ENCODE peak calls at places on chromosomes 3 and 15, in five cellular contexts. B is fibroblast of lung, H is ovary, A is substantia nigra, F is HCT116. G is an unnamed sample.

GRCh38 chr3:49217688-49218470 is 46.5 kb downstream of the KLHDC8B start:
- DNase-seq in H (peak; percentile 75), A (no peak), B (peak; percentile 27), F (no peak), G (no peak)

GRCh38 chr15:98760112-98760826 is 111.9 kb downstream of the IGF1R start:
- DNase-seq in H (no peak), A (no peak), B (no peak), F (no peak), G (no peak)

GRCh38 chr3:120021523-120021922 is 72.7 kb downstream of the GSK3B start:
- DNase-seq in B (peak; percentile 53), H (no peak), A (no peak), F (no peak), G (no peak)

GRCh38 chr15:62465173-62465572 is 300.1 kb upstream of the C2CD4B start:
- DNase-seq in B (no peak), A (no peak), H (no peak), F (no peak), G (no peak)

GRCh38 chr3:164004205-164004604 is 1074.1 kb downstream of the SI start:
- DNase-seq in F (no peak), A (no peak), H (no peak), B (no peak), G (no peak)

GRCh38 chr15:47652213-47652852 is 65.0 kb upstream of the SEMA6D start:
- DNase-seq in F (no peak), A (no peak), H (no peak), B (no peak), G (no peak)

GRCh38 chr3:141738636-141739363 is 702 bp downstream of the RNF7 start:
- DNase-seq in F (no peak), H (no peak), A (no peak), B (peak; percentile 60), G (no peak)

GRCh38 chr3:72229952-72230351 is 445.0 kb upstream of the PROK2 start:
- DNase-seq in B (no peak), F (no peak), A (no peak), H (no peak), G (no peak)

GRCh38 chr3:64889991-64890390 is 202.2 kb upstream of the ADAMTS9 start:
- DNase-seq in B (no peak), H (peak; percentile 86), A (no peak), F (no peak), G (no peak)

GRCh38 chr3:43872901-43873300 is 182.2 kb downstream of the ABHD5 start:
- DNase-seq in H (no peak), B (peak; percentile 50), A (no peak), F (no peak), G (no peak)
- H3K27ac ChIP-seq in H (no peak overlapping the region), B (peak overlapping the region; percentile 59), A (no peak overlapping the region), F (no peak overlapping the region), G (no peak overlapping the region)

GRCh38 chr15:74400915-74401757 is 32.6 kb downstream of the SEMA7A start:
- DNase-seq in A (no peak), H (no peak), F (no peak), B (peak; percentile 54), G (no peak)
- H3K27ac ChIP-seq in A (no peak overlapping the region), H (no peak overlapping the region), F (peak overlapping the region; percentile 40), B (no peak overlapping the region), G (no peak overlapping the region)

GRCh38 chr3:123725652-123726400 is 141.0 kb upstream of the HACD2 start:
- DNase-seq in A (no peak), H (no peak), B (no peak), F (no peak), G (no peak)
- H3K27ac ChIP-seq in A (no peak overlapping the region), H (no peak overlapping the region), B (no peak overlapping the region), F (no peak overlapping the region), G (no peak overlapping the region)

GRCh38 chr3:128471720-128472119 is 5.0 kb upstream of the DNAJB8 start:
- DNase-seq in A (no peak), F (no peak), H (no peak), B (no peak), G (no peak)
- H3K27ac ChIP-seq in A (no peak overlapping the region), F (no peak overlapping the region), H (no peak overlapping the region), B (no peak overlapping the region), G (no peak overlapping the region)

GRCh38 chr3:114110439-114110838 is 53.9 kb downstream of the QTRT2 start:
- DNase-seq in F (no peak), B (no peak), A (no peak), H (no peak), G (no peak)
- H3K27ac ChIP-seq in F (no peak overlapping the region), B (no peak overlapping the region), A (no peak overlapping the region), H (no peak overlapping the region), G (no peak overlapping the region)

DNA sequence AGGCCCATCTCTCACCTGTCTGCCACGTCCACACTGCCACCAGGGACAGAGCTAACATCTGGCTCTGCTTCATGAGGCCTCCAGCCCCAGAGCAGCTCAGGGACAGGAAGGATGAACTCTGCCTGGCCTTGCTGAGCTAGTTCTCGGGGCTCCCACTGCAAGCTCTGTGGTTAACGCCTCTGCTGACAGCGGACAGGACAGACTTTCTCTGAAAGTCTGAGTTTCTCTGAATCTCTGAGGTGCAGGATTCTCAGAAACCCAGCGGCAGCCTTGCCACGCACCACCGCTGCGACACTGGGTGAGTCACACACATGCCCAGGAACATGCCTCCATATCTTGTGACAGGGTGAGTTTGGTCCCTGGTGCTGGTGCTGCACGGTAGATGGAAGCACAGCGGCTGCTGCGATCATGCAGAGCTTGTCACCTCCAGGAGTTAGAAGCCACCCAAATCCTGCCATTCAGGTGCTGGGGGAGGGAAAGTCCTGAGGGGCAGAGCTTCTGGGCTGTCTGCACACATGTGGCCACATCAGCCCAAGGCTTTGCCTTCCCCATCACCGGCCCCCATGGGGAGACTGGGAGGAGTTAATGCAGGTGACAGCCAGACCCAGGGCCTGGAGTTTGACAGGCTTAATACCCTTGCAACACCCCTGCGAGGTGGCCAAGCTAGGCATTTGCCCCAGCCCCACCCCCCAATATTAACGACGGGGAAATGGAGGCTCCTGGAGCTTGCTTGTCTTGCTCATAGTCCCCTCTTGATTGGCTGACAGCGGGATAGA is 267.0 kb downstream of the PLCL2 start:
- DNase-seq in H (no peak), F (no peak), B (no peak), A (no peak), G (peak; percentile 54)
- H3K27ac ChIP-seq in H (no peak overlapping the region), F (no peak overlapping the region), B (no peak overlapping the region), A (no peak overlapping the region), G (peak overlapping the region; percentile 44)

GRCh38 chr3:52779011-52779410 is 1.6 kb downstream of the ITIH1 start:
- DNase-seq in A (no peak), H (peak; percentile 6), B (no peak), F (no peak), G (no peak)

GRCh38 chr3:52777127-52777958 is at the start of gene ITIH1:
- DNase-seq in A (no peak), B (no peak), H (peak; percentile 24), F (no peak), G (no peak)

GRCh38 chr3:52780298-52780585 is 2.8 kb downstream of the ITIH1 start:
- DNase-seq in A (no peak), B (no peak), F (no peak), H (peak; percentile 7), G (no peak)

GRCh38 chr3:52779411-52780297 is 2.3 kb downstream of the ITIH1 start:
- DNase-seq in B (no peak), A (no peak), H (peak; percentile 8), F (no peak), G (no peak)

GRCh38 chr3:52777959-52778805 is 783 bp downstream of the ITIH1 start:
- DNase-seq in B (no peak), A (no peak), F (no peak), H (peak; percentile 24), G (no peak)
- H3K27ac ChIP-seq in B (no peak overlapping the region), A (no peak overlapping the region), F (no peak overlapping the region), H (no peak overlapping the region), G (no peak overlapping the region)

GRCh38 chr3:29686889-29687592 is 406.2 kb downstream of the RBMS3 start:
- DNase-seq in B (peak; percentile 91), F (no peak), A (no peak), H (no peak), G (no peak)

GRCh38 chr3:29679967-29680366 is 399.1 kb downstream of the RBMS3 start:
- DNase-seq in B (no peak), F (no peak), A (no peak), H (no peak), G (no peak)

DNA sequence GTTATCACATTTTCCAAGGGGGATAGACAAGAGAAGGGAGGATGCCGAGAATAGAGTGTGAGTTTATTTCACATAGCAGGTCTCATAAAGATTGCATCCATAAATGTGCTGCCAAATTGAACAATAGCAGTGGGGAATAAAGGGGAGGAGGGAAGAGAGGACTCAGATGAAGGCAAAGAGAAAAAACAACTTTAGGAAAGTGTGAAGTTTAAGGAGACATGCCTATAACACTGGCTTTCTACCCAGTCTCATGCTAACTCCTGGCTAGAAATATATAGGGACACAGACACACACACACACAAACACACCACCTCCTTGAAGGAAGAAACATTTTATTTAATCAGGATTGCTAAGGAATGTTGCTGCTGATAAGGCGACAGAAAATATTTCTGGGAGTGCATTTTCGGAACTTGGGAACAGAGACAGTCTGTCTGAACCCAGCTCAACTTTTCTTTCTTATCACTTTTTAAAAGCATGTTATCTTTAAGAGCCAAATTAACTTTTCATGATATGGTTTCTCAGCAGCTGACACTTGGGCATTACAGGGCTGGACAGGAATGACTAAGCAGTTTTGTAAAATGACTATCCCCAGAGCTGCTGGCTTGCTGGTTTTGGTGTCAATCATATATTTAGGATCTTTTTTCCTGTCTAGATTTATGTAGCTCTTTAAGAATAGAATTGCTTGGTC is 402.6 kb downstream of the RBMS3 start:
- DNase-seq in H (no peak), F (no peak), B (peak; percentile 83), A (no peak), G (no peak)
- H3K27ac ChIP-seq in H (no peak overlapping the region), F (no peak overlapping the region), B (peak overlapping the region; percentile 43), A (no peak overlapping the region), G (no peak overlapping the region)

DNA sequence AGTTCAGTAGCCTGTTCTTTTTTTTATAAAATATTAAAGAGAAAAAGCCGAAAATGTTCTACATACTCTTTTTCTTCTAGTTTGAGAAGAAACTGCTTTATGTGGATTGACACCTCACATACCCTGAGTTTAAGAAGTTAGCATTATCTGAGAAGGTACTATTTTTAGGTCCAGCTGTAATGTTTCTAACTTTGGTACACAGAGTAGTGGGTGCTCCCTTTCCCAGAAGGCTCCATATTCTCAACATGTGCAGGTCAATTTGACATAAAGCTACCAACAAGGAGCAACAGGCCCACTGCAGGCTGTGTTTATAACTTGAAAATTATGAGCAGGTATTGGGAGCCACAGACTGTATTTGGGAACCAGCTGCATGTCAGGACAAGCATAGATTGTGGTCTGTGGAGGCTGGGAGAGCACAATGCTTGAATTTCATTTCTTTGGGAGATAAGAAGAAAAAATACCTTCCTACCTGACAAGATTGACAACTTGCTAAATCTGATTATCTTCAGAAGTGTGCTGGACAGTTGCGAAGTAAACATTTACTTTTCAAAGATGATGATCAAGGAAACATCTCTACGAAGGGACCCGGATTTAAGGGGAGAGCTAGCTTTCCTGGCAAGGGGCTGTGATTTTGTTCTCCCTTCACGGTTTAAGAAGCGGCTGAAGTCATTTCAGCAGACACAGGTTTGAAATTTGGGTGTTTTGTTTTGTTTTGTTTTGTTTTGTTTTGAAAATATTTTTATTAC is 57.2 kb downstream of the PPP2R3A start:
- DNase-seq in B (no peak), H (no peak), F (no peak), A (no peak), G (no peak)
- H3K27ac ChIP-seq in B (no peak overlapping the region), H (no peak overlapping the region), F (no peak overlapping the region), A (no peak overlapping the region), G (no peak overlapping the region)